ENCODE peak calls at places on chromosome 20, in eight cellular contexts. D, N, B, F, C, U, Q and Z are unnamed samples.

GRCh38 chr20:23225407-23226060 is 125.1 kb upstream of the NXT1 start:
- DNase-seq in D (peak; percentile 96), N (peak; percentile 92), B (peak; percentile 77), F (no peak), C (peak; percentile 75), U (peak; percentile 76), Q (peak; percentile 80), Z (peak; percentile 53)

GRCh38 chr20:36098364-36098763 is 56.2 kb upstream of the EPB41L1 start:
- DNase-seq in D (peak; percentile 89), N (peak; percentile 56), B (no peak), F (no peak), C (no peak), U (peak; percentile 66), Q (peak; percentile 61), Z (no peak)

GRCh38 chr20:10644458-10645204 is 29.2 kb downstream of the JAG1 start:
- DNase-seq in D (no peak), N (peak; percentile 16), B (no peak), F (no peak), C (no peak), U (no peak), Q (no peak), Z (no peak)

GRCh38 chr20:1392443-1392692 is 486 bp downstream of the FKBP1A start:
- DNase-seq in D (no peak), N (no peak), B (no peak), F (no peak), C (no peak), U (no peak), Q (no peak), Z (no peak)

GRCh38 chr20:58645277-58645968 is 5.7 kb upstream of the STX16 start:
- DNase-seq in D (peak; percentile 80), N (peak; percentile 13), B (peak; percentile 80), F (peak; percentile 93), C (no peak), U (no peak), Q (no peak), Z (no peak)

GRCh38 chr20:58895796-58896180 is 43.3 kb downstream of the GNAS start:
- DNase-seq in D (no peak), N (no peak), B (no peak), F (no peak), C (peak; percentile 64), U (no peak), Q (no peak), Z (no peak)

GRCh38 chr20:40571625-40572024 is 117.4 kb downstream of the MAFB start:
- DNase-seq in D (no peak), N (peak; percentile 32), B (no peak), F (no peak), C (no peak), U (no peak), Q (no peak), Z (no peak)

GRCh38 chr20:45908086-45908485 is 3.9 kb downstream of the PLTP start:
- DNase-seq in D (no peak), N (no peak), B (no peak), F (no peak), C (no peak), U (no peak), Q (no peak), Z (no peak)

GRCh38 chr20:35437599-35437998 is 429 bp downstream of the GDF5 start:
- DNase-seq in D (no peak), N (no peak), B (no peak), F (no peak), C (no peak), U (no peak), Q (no peak), Z (no peak)

GRCh38 chr20:18989736-18990474 is 176.3 kb downstream of the SCP2D1 start:
- DNase-seq in D (no peak), N (peak; percentile 76), B (no peak), F (no peak), C (peak; percentile 58), U (peak; percentile 52), Q (no peak), Z (no peak)

GRCh38 chr20:60630609-60631008 is 621.5 kb upstream of the CDH4 start:
- DNase-seq in D (no peak), N (no peak), B (no peak), F (no peak), C (no peak), U (no peak), Q (no peak), Z (no peak)

GRCh38 chr20:41408986-41409385 is 42.4 kb upstream of the EMILIN3 start:
- DNase-seq in D (no peak), N (no peak), B (no peak), F (no peak), C (peak; percentile 82), U (no peak), Q (no peak), Z (no peak)

GRCh38 chr20:400451-401275 is 7.4 kb upstream of the RBCK1 start:
- DNase-seq in D (no peak), N (no peak), B (no peak), F (no peak), C (no peak), U (no peak), Q (no peak), Z (no peak)

GRCh38 chr20:31698803-31699718 is 23.6 kb downstream of the BCL2L1 start:
- DNase-seq in D (peak; percentile 97), N (peak; percentile 86), B (peak; percentile 95), F (peak; percentile 85), C (peak; percentile 67), U (peak; percentile 88), Q (peak; percentile 83), Z (peak; percentile 90)

GRCh38 chr20:37095609-37096414 is at the start of gene RBL1:
- DNase-seq in D (peak; percentile 91), N (peak; percentile 81), B (peak; percentile 98), F (peak; percentile 49), C (peak; percentile 89), U (peak; percentile 67), Q (peak; percentile 87), Z (peak; percentile 50)

GRCh38 chr20:54557836-54558590 is 82.6 kb downstream of the DOK5 start:
- DNase-seq in D (peak; percentile 22), N (no peak), B (no peak), F (no peak), C (no peak), U (no peak), Q (no peak), Z (no peak)

GRCh38 chr20:21047981-21048380 is 58.2 kb downstream of the LINC00237 start:
- DNase-seq in D (no peak), N (no peak), B (no peak), F (no peak), C (no peak), U (no peak), Q (no peak), Z (no peak)

GRCh38 chr20:21302645-21303060 is 478 bp upstream of the XRN2 start:
- DNase-seq in D (no peak), N (no peak), B (no peak), F (no peak), C (no peak), U (no peak), Q (no peak), Z (no peak)

GRCh38 chr20:32036716-32037355 is 15.2 kb upstream of the HCK start:
- DNase-seq in D (peak; percentile 32), N (no peak), B (peak; percentile 60), F (no peak), C (no peak), U (no peak), Q (no peak), Z (no peak)

GRCh38 chr20:17504326-17504897 is 26.8 kb downstream of the BFSP1 start:
- DNase-seq in D (no peak), N (no peak), B (no peak), F (no peak), C (no peak), U (no peak), Q (no peak), Z (no peak)

GRCh38 chr20:17504898-17505663 is 26.1 kb downstream of the BFSP1 start:
- DNase-seq in D (peak; percentile 83), N (peak; percentile 49), B (no peak), F (peak; percentile 16), C (peak; percentile 68), U (peak; percentile 30), Q (peak; percentile 62), Z (no peak)

GRCh38 chr20:17503501-17504325 is 27.5 kb downstream of the BFSP1 start:
- DNase-seq in D (no peak), N (no peak), B (no peak), F (no peak), C (no peak), U (no peak), Q (no peak), Z (no peak)

GRCh38 chr20:17507032-17507431 is 24.1 kb downstream of the BFSP1 start:
- DNase-seq in D (no peak), N (no peak), B (no peak), F (no peak), C (no peak), U (no peak), Q (no peak), Z (no peak)

GRCh38 chr20:17505664-17506517 is 25.3 kb downstream of the BFSP1 start:
- DNase-seq in D (peak; percentile 62), N (no peak), B (peak; percentile 83), F (no peak), C (no peak), U (no peak), Q (no peak), Z (no peak)
- H3K4me3 ChIP-seq in D (no peak overlapping the region), N (peak overlapping the region; percentile 57), B (no peak overlapping the region), F (no peak overlapping the region), C (peak overlapping the region; percentile 63), U (no peak overlapping the region), Q (peak overlapping the region; percentile 43), Z (no peak overlapping the region)

GRCh38 chr20:63236116-63236837 is 572 bp downstream of the BIRC7 start:
- DNase-seq in D (no peak), N (no peak), B (no peak), F (no peak), C (no peak), U (no peak), Q (no peak), Z (no peak)

GRCh38 chr20:63240004-63240403 is 4.3 kb downstream of the BIRC7 start:
- DNase-seq in D (no peak), N (no peak), B (no peak), F (no peak), C (no peak), U (no peak), Q (no peak), Z (no peak)

GRCh38 chr20:63239431-63239830 is 3.7 kb downstream of the BIRC7 start:
- DNase-seq in D (no peak), N (no peak), B (no peak), F (no peak), C (no peak), U (no peak), Q (no peak), Z (no peak)

GRCh38 chr20:63241272-63241671 is 5.6 kb downstream of the BIRC7 start:
- DNase-seq in D (no peak), N (no peak), B (no peak), F (no peak), C (no peak), U (no peak), Q (no peak), Z (no peak)

GRCh38 chr20:63238491-63239126 is 2.9 kb downstream of the BIRC7 start:
- DNase-seq in D (no peak), N (no peak), B (no peak), F (no peak), C (no peak), U (no peak), Q (no peak), Z (no peak)
- TF ChIP-seq CTCF in D (no peak), N (no peak), B (peak; percentile 31), F (no peak), C (no peak), U (no peak), Q (no peak), Z (no peak)

GRCh38 chr20:63552481-63553249 is 1.3 kb upstream of the FNDC11 start:
- DNase-seq in D (no peak), N (no peak), B (peak; percentile 85), F (no peak), C (no peak), U (no peak), Q (no peak), Z (no peak)
- H3K4me3 ChIP-seq in D (no peak overlapping the region), N (no peak overlapping the region), B (peak overlapping the region; percentile 1), F (no peak overlapping the region), C (no peak overlapping the region), U (no peak overlapping the region), Q (no peak overlapping the region), Z (no peak overlapping the region)

GRCh38 chr20:49396230-49396629 is 86.2 kb downstream of the KCNB1 start:
- DNase-seq in D (no peak), N (no peak), B (no peak), F (no peak), C (no peak), U (no peak), Q (no peak), Z (no peak)
- TF ChIP-seq CTCF in D (peak; percentile 22), N (no peak), B (peak; percentile 9), F (peak; percentile 23), C (no peak), U (no peak), Q (no peak), Z (peak; percentile 37)